ENCODE peak calls at places on chromosome 16, in ten cellular contexts. T is GM23248; B is SW 1271; I is Jurkat, Clone E6-1; C is naive B cell; X is body of pancreas; O is RPMI8226; S is HCT116; K is A673; U is EL. Z is an unnamed sample.

GRCh38 chr16:3401719-3402397 is 843 bp downstream of the ZNF174 start:
- DNase-seq in X (no peak), B (no peak), C (no peak), O (peak), U (peak), T (peak), S (no peak), K (peak), I (no peak), Z (no peak)

GRCh38 chr16:22001591-22001990 is 675 bp upstream of the PDZD9 start:
- DNase-seq in I (no peak), B (no peak), O (no peak), K (peak), C (no peak), S (no peak), X (no peak), T (peak), U (peak), Z (no peak)

GRCh38 chr16:79184464-79184863 is 416.1 kb downstream of the MAF start:
- DNase-seq in K (no peak), O (no peak), S (no peak), U (no peak), B (no peak), X (no peak), T (no peak), I (no peak), C (no peak), Z (no peak)

GRCh38 chr16:24853830-24854229 is 8.1 kb downstream of the SLC5A11 start:
- DNase-seq in B (no peak), T (peak), I (no peak), S (no peak), K (peak), X (peak), U (peak), O (no peak), C (no peak), Z (no peak)

GRCh38 chr16:58475220-58475619 is 24.7 kb upstream of the NDRG4 start:
- DNase-seq in K (no peak), T (no peak), U (no peak), O (no peak), I (no peak), C (no peak), S (no peak), B (no peak), X (no peak), Z (no peak)

GRCh38 chr16:15775663-15776304 is 81.0 kb downstream of the MYH11 start:
- DNase-seq in T (peak), C (no peak), U (peak), B (no peak), O (no peak), X (no peak), K (no peak), S (no peak), I (no peak), Z (no peak)

GRCh38 chr16:81610144-81610842 is 165.7 kb downstream of the CMIP start:
- DNase-seq in O (no peak), B (no peak), C (no peak), K (no peak), X (peak), T (peak), I (no peak), S (no peak), U (peak), Z (peak)

GRCh38 chr16:2826591-2827480 is 3.3 kb upstream of the ZG16B start:
- DNase-seq in C (no peak), I (no peak), B (no peak), O (no peak), T (no peak), K (no peak), U (no peak), S (no peak), X (no peak), Z (no peak)

GRCh38 chr16:58414938-58415451 is 22.7 kb downstream of the GINS3 start:
- DNase-seq in O (no peak), B (no peak), C (no peak), K (no peak), X (no peak), I (no peak), S (no peak), U (no peak), T (no peak), Z (peak)

GRCh38 chr16:84947996-84948854 is 63.1 kb downstream of the ZDHHC7 start:
- DNase-seq in X (no peak), I (no peak), B (no peak), T (no peak), U (no peak), O (no peak), C (no peak), S (no peak), K (no peak), Z (no peak)

GRCh38 chr16:24729967-24730815 is 740 bp downstream of the TNRC6A start:
- DNase-seq in X (peak), B (no peak), O (peak), T (peak), U (peak), C (no peak), I (no peak), K (peak), S (no peak), Z (no peak)

GRCh38 chr16:88855176-88855575 is 1.6 kb downstream of the GALNS start:
- DNase-seq in X (no peak), S (no peak), O (no peak), I (no peak), C (no peak), T (no peak), U (no peak), B (no peak), K (no peak), Z (no peak)

GRCh38 chr16:86953631-86954465 is 363.3 kb downstream of the C16orf95 start:
- DNase-seq in C (no peak), T (no peak), S (no peak), I (no peak), B (no peak), X (no peak), O (no peak), K (no peak), U (no peak), Z (no peak)

GRCh38 chr16:85675528-85675927 is 13.2 kb downstream of the GINS2 start:
- DNase-seq in T (peak), O (no peak), C (no peak), S (no peak), X (no peak), U (peak), B (no peak), I (no peak), K (peak), Z (peak)

GRCh38 chr16:12228607-12229499 is 252.3 kb downstream of the SNX29 start:
- DNase-seq in B (no peak), U (peak), S (peak), T (peak), I (peak), C (no peak), K (peak), O (peak), X (peak), Z (peak)